ENCODE peak calls at places on chromosomes 6 and 20, in six cellular contexts. S is left ventricle myocardium superior, U is fibroblast of villous mesenchyme, K is DMS79, D is SK-N-SH, N is EH. A is an unnamed sample.

GRCh38 chr6:38077488-38078015 is 258.0 kb downstream of the ZFAND3 start:
- DNase-seq in U (no peak), N (no peak), K (no peak), D (no peak), S (no peak), A (no peak)

GRCh38 chr6:134822920-134823430 is 126.9 kb downstream of the ALDH8A1 start:
- DNase-seq in U (peak; percentile 92), D (peak; percentile 77), N (peak; percentile 88), S (peak; percentile 49), K (no peak), A (peak; percentile 17)

GRCh38 chr6:138815797-138816528 is 20.1 kb downstream of the ECT2L start:
- DNase-seq in S (no peak), D (peak; percentile 56), U (peak; percentile 74), K (peak; percentile 55), N (peak; percentile 74), A (peak; percentile 44)

GRCh38 chr6:113464536-113464935 is 392.6 kb upstream of the MARCKS start:
- DNase-seq in N (peak; percentile 34), D (no peak), K (no peak), S (no peak), U (no peak), A (no peak)

GRCh38 chr6:1614448-1614766 is 4.7 kb downstream of the FOXC1 start:
- DNase-seq in K (no peak), N (no peak), U (no peak), D (no peak), S (no peak), A (no peak)

GRCh38 chr20:48761023-48761785 is 66.6 kb downstream of the PREX1 start:
- DNase-seq in D (no peak), K (no peak), S (no peak), N (no peak), U (no peak), A (peak; percentile 74)

GRCh38 chr6:45344900-45345299 is 16.8 kb downstream of the RUNX2 start:
- DNase-seq in N (no peak), D (no peak), S (no peak), K (no peak), U (no peak), A (no peak)

GRCh38 chr6:3468585-3468984 is 11.7 kb upstream of the SLC22A23 start:
- DNase-seq in S (no peak), D (no peak), N (no peak), U (no peak), K (no peak), A (no peak)

GRCh38 chr6:19327246-19327645 is 509.9 kb upstream of the ID4 start:
- DNase-seq in N (peak; percentile 50), S (no peak), K (no peak), D (no peak), U (no peak), A (no peak)

GRCh38 chr6:39755231-39755630 is 30.0 kb upstream of the KIF6 start:
- DNase-seq in K (no peak), N (peak; percentile 39), S (no peak), D (no peak), U (no peak), A (no peak)

GRCh38 chr6:21987501-21987957 is 309.3 kb downstream of the PRL start:
- DNase-seq in K (no peak), U (peak; percentile 97), S (peak; percentile 54), D (peak; percentile 63), N (peak; percentile 96), A (peak; percentile 2)